ENCODE peak calls at places on chromosome 20, in five cellular contexts. D is heart right ventricle, B is GM13976, Y is Calu3, A is body of pancreas. Q is an unnamed sample.

GRCh38 chr20:63737690-63737939 is 1.2 kb downstream of the LIME1 start:
- DNase-seq in D (no peak), B (no peak), Y (no peak), A (no peak), Q (no peak)

GRCh38 chr20:41509801-41510200 is 108.4 kb downstream of the CHD6 start:
- DNase-seq in D (peak; percentile 31), B (no peak), Y (no peak), A (no peak), Q (no peak)

GRCh38 chr20:4666001-4666470 is 55.7 kb upstream of the PRND start:
- DNase-seq in D (no peak), B (no peak), Y (no peak), A (peak; percentile 42), Q (peak; percentile 42)

GRCh38 chr20:59004493-59004762 is 2.6 kb downstream of the CTSZ start:
- DNase-seq in D (peak; percentile 53), B (no peak), Y (no peak), A (peak; percentile 61), Q (no peak)

GRCh38 chr20:21719592-21720214 is 14.2 kb downstream of the PAX1 start:
- DNase-seq in D (peak; percentile 52), B (peak; percentile 57), Y (peak; percentile 41), A (peak; percentile 60), Q (peak; percentile 63)

GRCh38 chr20:8305449-8305978 is 173.4 kb downstream of the PLCB1 start:
- DNase-seq in D (peak; percentile 12), B (peak; percentile 34), Y (peak; percentile 47), A (peak; percentile 71), Q (peak; percentile 46)

GRCh38 chr20:7828437-7828836 is 111.8 kb downstream of the HAO1 start:
- DNase-seq in D (peak; percentile 52), B (no peak), Y (no peak), A (no peak), Q (no peak)

GRCh38 chr20:9660236-9660868 is 146.0 kb downstream of the LAMP5 start:
- DNase-seq in D (peak; percentile 5), B (no peak), Y (peak; percentile 18), A (no peak), Q (peak; percentile 18)

GRCh38 chr20:3744806-3745685 is 12.6 kb downstream of the HSPA12B start:
- DNase-seq in D (peak; percentile 54), B (peak; percentile 69), Y (peak; percentile 59), A (peak; percentile 85), Q (peak; percentile 95)

GRCh38 chr20:11080776-11081406 is 407.1 kb upstream of the JAG1 start:
- DNase-seq in D (peak; percentile 11), B (no peak), Y (no peak), A (no peak), Q (no peak)

GRCh38 chr20:44413575-44414345 is 58.3 kb downstream of the HNF4A start:
- DNase-seq in D (no peak), B (no peak), Y (no peak), A (no peak), Q (no peak)

GRCh38 chr20:50278684-50279531 is 88.3 kb downstream of the CEBPB start:
- DNase-seq in D (peak; percentile 74), B (no peak), Y (peak; percentile 88), A (peak; percentile 88), Q (peak; percentile 61)
- TF ChIP-seq CTCF in D (peak; percentile 58), B (no peak), Y (peak; percentile 77), A (no peak), Q (no peak)

GRCh38 chr20:34948030-34948429 is 7.6 kb downstream of the GSS start:
- DNase-seq in D (no peak), B (no peak), Y (no peak), A (no peak), Q (peak; percentile 72)
- TF ChIP-seq CTCF in D (no peak), B (no peak), Y (no peak), A (no peak), Q (no peak)

GRCh38 chr20:17439897-17440296 is 91.3 kb downstream of the BFSP1 start:
- DNase-seq in D (no peak), B (no peak), Y (no peak), A (no peak), Q (no peak)
- TF ChIP-seq CTCF in D (no peak), B (no peak), Y (no peak), A (no peak), Q (no peak)

DNA sequence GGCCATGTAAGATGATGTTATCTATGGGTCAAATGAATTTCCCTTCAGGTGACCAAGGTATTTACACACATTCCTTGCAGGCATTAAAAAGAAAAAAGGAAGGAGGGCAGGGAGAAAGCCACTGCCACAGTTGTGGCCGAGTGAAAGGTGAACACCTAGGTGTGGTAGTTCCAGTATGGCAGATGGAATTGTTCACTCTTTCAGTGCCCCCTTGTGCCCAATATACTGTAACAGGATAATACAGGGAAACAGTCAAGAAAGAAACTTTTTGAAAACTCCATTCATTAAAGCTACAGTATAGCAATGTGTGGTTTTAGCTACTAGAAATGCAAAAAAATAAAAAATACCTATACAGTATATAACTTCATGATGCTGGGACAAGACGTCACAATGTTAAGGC is 52.1 kb downstream of the BMP2 start:
- DNase-seq in D (no peak), B (no peak), Y (peak; percentile 32), A (peak; percentile 51), Q (peak; percentile 42)
- TF ChIP-seq CTCF in D (peak; percentile 38), B (no peak), Y (no peak), A (peak; percentile 38), Q (peak; percentile 17)